ENCODE peak calls at places on chromosomes 4 and X, in eight cellular contexts. P is body of pancreas, B is DND-41, D is lower lobe of right lung, K is heart left ventricle, L is foreskin keratinocyte, E is spleen, C is neural progenitor cell. R is an unnamed sample. For H3K27me3, the result is how much of the 10 kb centered on the place peaks cover.

GRCh38 chr4:60422440-60422839 is 777.7 kb upstream of the ADGRL3 start:
- DNase-seq in L (no peak), D (no peak), E (no peak), P (no peak), B (no peak), C (no peak), K (no peak), R (no peak)

GRCh38 chr4:189021831-189022230 is 882.6 kb downstream of the TRIML1 start:
- DNase-seq in K (no peak), E (no peak), L (no peak), P (no peak), B (no peak), D (no peak), C (peak), R (peak)

GRCh38 chrX:19772306-19772705 is 115.1 kb downstream of the SH3KBP1 start:
- DNase-seq in K (no peak), D (no peak), B (no peak), L (no peak), P (no peak), E (no peak), C (no peak), R (peak)

GRCh38 chrX:137428777-137429564 is 137.0 kb upstream of the ZIC3 start:
- DNase-seq in L (no peak), B (no peak), E (no peak), D (no peak), P (no peak), C (peak), K (no peak), R (no peak)

GRCh38 chr4:186236126-186236525 is 8.8 kb downstream of the KLKB1 start:
- DNase-seq in C (no peak), B (no peak), E (no peak), L (no peak), D (no peak), K (no peak), P (no peak), R (no peak)

GRCh38 chr4:186486172-186486571 is 69.2 kb downstream of the MTNR1A start:
- DNase-seq in C (peak), K (no peak), D (no peak), E (no peak), L (no peak), P (peak), B (no peak), R (peak)

GRCh38 chr4:108559911-108560310 is 60.5 kb upstream of the RPL34 start:
- DNase-seq in D (no peak), L (no peak), K (no peak), B (no peak), P (no peak), C (no peak), E (no peak), R (no peak)

GRCh38 chr4:103994059-103994458 is 274.3 kb upstream of the TACR3 start:
- DNase-seq in D (no peak), B (no peak), E (no peak), L (no peak), C (peak), P (no peak), K (no peak), R (no peak)

GRCh38 chr4:89447543-89447942 is 139.9 kb upstream of the GPRIN3 start:
- DNase-seq in P (no peak), C (no peak), D (no peak), L (peak), K (no peak), E (no peak), B (no peak), R (no peak)

GRCh38 chrX:118350715-118351114 is 4.8 kb downstream of the WDR44 start:
- DNase-seq in K (no peak), P (no peak), C (no peak), B (no peak), L (no peak), E (no peak), D (no peak), R (no peak)

GRCh38 chr4:155569960-155570515 is 96.6 kb upstream of the GUCY1A1 start:
- DNase-seq in P (no peak), E (no peak), C (no peak), B (no peak), D (no peak), L (no peak), K (no peak), R (peak)

GRCh38 chr4:102754044-102754443 is 6.7 kb downstream of the MANBA start:
- DNase-seq in K (no peak), D (no peak), B (no peak), L (no peak), C (no peak), P (no peak), E (no peak), R (no peak)

GRCh38 chr4:73679836-73680235 is 59.6 kb upstream of the RASSF6 start:
- DNase-seq in L (no peak), E (no peak), P (no peak), K (no peak), C (no peak), D (no peak), B (no peak), R (peak)

GRCh38 chr4:16026155-16026761 is 57.6 kb downstream of the PROM1 start:
- DNase-seq in D (no peak), B (peak), P (peak), L (no peak), K (no peak), C (peak), E (no peak), R (peak)

GRCh38 chr4:182194115-182194834 is 48.9 kb upstream of the TENM3 start:
- DNase-seq in L (no peak), C (no peak), P (no peak), K (no peak), E (no peak), D (no peak), B (no peak), R (no peak)

GRCh38 chrX:154515803-154516654 is at the start of gene FAM3A:
- DNase-seq in C (peak), E (peak), K (peak), P (peak), B (peak), D (peak), L (peak), R (peak)

GRCh38 chr4:4854649-4855292 is 4.7 kb upstream of the MSX1 start:
- DNase-seq in D (no peak), C (peak), B (no peak), P (no peak), L (no peak), E (peak), K (peak), R (no peak)

GRCh38 chr4:152032722-152033131 is 271.9 kb upstream of the GATB start:
- DNase-seq in E (no peak), K (no peak), P (no peak), D (no peak), C (no peak), L (no peak), B (no peak), R (peak)

GRCh38 chrX:66015152-66015827 is 24.6 kb downstream of the VSIG4 start:
- DNase-seq in L (no peak), B (peak), C (no peak), E (peak), D (peak), P (no peak), K (peak), R (peak)

GRCh38 chr4:26522478-26522877 is 32.2 kb upstream of the CCKAR start:
- DNase-seq in E (no peak), B (no peak), K (no peak), L (peak), D (no peak), P (no peak), C (no peak), R (no peak)

GRCh38 chrX:143437439-143437838 is 79.8 kb downstream of the SPANXN3 start:
- DNase-seq in E (no peak), K (no peak), D (no peak), B (no peak), P (no peak), C (peak), L (no peak), R (peak)

GRCh38 chr4:57037982-57038604 is 59.4 kb downstream of the POLR2B start:
- DNase-seq in B (peak), C (peak), E (peak), P (peak), L (no peak), K (peak), D (peak), R (peak)

GRCh38 chr4:624705-625590 is at the start of gene PDE6B:
- DNase-seq in C (peak), L (no peak), K (no peak), E (peak), D (no peak), P (no peak), B (no peak), R (no peak)

GRCh38 chrX:68929332-68930150 is 100.7 kb downstream of the EFNB1 start:
- DNase-seq in E (peak), D (no peak), K (peak), L (peak), P (peak), B (no peak), C (no peak), R (peak)

GRCh38 chr4:38242822-38243384 is 282.7 kb downstream of the PTTG2 start:
- DNase-seq in D (no peak), L (no peak), C (no peak), P (no peak), K (no peak), E (no peak), B (no peak), R (no peak)

GRCh38 chrX:68249401-68249831 is 183.9 kb downstream of the OPHN1 start:
- DNase-seq in P (no peak), E (no peak), L (no peak), K (peak), B (no peak), C (no peak), D (no peak), R (no peak)

GRCh38 chr4:93132631-93133030 is 695.9 kb upstream of the ATOH1 start:
- DNase-seq in K (no peak), B (no peak), E (no peak), D (no peak), L (no peak), P (no peak), C (no peak), R (no peak)
- H3K27me3 ChIP-seq in K (under half), B (under half), E (under half), D (under half), L (under half), P (under half), C (under half), R (under half)

GRCh38 chrX:1874899-1875298 is 260.0 kb downstream of the ASMT start:
- DNase-seq in P (no peak), D (no peak), B (no peak), K (no peak), C (no peak), E (no peak), L (no peak), R (no peak)

GRCh38 chrX:1873671-1874070 is 258.8 kb downstream of the ASMT start:
- DNase-seq in D (no peak), C (no peak), K (no peak), B (no peak), L (no peak), P (no peak), E (no peak), R (no peak)

GRCh38 chrX:1874416-1874815 is 259.6 kb downstream of the ASMT start:
- DNase-seq in D (no peak), K (no peak), B (no peak), L (no peak), P (no peak), C (no peak), E (no peak), R (no peak)

GRCh38 chrX:1877780-1878179 is 262.9 kb downstream of the ASMT start:
- DNase-seq in K (no peak), L (no peak), B (no peak), D (no peak), C (peak), E (no peak), P (no peak), R (no peak)

GRCh38 chrX:1876041-1876440 is 261.2 kb downstream of the ASMT start:
- DNase-seq in D (no peak), K (no peak), E (no peak), C (no peak), L (no peak), P (no peak), B (no peak), R (no peak)
- H3K27me3 ChIP-seq in D (under half), K (under half), E (under half), C (under half), L (under half), P (under half), B (under half), R (under half)

GRCh38 chr4:10154241-10154640 is 37.6 kb upstream of the WDR1 start:
- DNase-seq in B (no peak), C (no peak), E (no peak), P (no peak), L (no peak), D (no peak), K (no peak), R (no peak)

GRCh38 chr4:10157478-10158354 is 41.1 kb upstream of the WDR1 start:
- DNase-seq in P (peak), C (peak), D (peak), B (peak), K (peak), L (peak), E (no peak), R (peak)

GRCh38 chr4:10151182-10151581 is 34.6 kb upstream of the WDR1 start:
- DNase-seq in C (no peak), K (no peak), L (no peak), D (no peak), E (no peak), P (no peak), B (no peak), R (no peak)

GRCh38 chr4:10158355-10158942 is 41.9 kb upstream of the WDR1 start:
- DNase-seq in D (no peak), C (no peak), L (no peak), E (no peak), B (no peak), P (peak), K (no peak), R (peak)

DNA sequence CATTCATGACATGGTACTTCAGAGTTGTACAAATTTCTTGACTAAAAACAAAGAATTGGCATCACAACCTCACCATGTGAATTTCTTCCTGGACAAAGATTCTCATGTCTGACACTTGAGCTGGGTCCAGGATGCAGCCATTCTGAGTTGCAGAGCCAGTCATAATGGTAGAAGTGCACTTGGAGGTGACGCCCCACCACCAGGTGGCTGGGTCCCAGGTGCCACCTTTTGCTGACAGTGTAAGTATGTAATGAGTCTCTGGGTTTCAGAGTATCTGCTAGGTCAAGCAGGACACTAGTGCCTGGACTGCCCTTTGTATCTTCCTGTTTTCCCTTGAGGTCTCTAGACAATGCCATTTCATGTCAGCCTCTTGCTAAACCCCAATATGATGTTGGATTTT is 36.6 kb upstream of the WDR1 start:
- DNase-seq in K (no peak), E (no peak), B (no peak), L (no peak), C (no peak), D (no peak), P (no peak), R (no peak)
- H3K27me3 ChIP-seq in K (under half), E (under half), B (under half), L (under half), C (under half), D (under half), P (under half), R (under half)

DNA sequence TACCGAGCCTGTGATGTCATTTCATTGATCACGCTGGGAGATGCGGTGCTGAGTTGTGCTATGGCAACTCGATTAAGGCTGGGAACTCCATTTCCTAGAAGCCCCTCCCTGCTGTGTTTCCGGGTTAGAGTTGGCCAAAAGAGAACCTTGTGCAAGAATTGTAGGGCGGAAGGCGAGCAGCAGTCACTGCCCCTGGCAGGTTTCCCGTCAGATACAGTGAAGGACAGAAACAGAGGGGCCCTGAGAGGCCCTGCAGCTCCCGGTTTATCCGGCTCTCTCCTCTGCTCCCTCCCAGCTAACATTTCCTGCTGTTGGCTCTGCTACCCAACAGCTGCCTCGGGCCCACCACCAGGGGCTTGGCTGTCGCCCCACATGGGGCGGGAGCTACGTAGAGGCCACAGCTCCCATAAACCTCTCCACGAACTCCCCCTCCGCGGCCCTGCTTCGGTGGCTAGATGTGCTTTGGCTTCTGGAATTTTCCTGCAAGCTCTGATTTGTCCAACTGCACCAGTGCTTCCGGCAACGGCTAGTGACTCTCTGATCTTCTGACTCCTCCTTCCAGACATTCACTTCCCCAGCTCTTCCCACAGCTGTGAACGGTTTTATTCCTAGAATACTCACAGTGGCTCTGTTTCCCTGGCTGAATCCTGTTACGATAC is 74.9 kb upstream of the USP9X start:
- DNase-seq in D (peak), P (peak), K (peak), C (peak), E (peak), L (peak), B (no peak), R (peak)
- H3K27me3 ChIP-seq in D (under half), P (under half), K (under half), C (under half), E (under half), L (under half), B (under half), R (under half)

GRCh38 chr4:112514079-112514448 is 1.9 kb downstream of the NEUROG2 start:
- DNase-seq in C (peak), L (no peak), D (no peak), P (no peak), B (no peak), K (no peak), E (no peak), R (no peak)

GRCh38 chr4:112516401-112517066 is 554 bp upstream of the NEUROG2 start:
- DNase-seq in K (no peak), B (no peak), E (no peak), L (no peak), C (peak), D (no peak), P (peak), R (peak)

GRCh38 chr4:112514449-112515277 is 1.3 kb downstream of the NEUROG2 start:
- DNase-seq in K (no peak), B (no peak), L (no peak), D (no peak), P (no peak), C (peak), E (no peak), R (no peak)

GRCh38 chr4:112516076-112516385 is at the start of gene NEUROG2:
- DNase-seq in B (no peak), E (no peak), D (no peak), P (no peak), K (no peak), C (no peak), L (no peak), R (no peak)

GRCh38 chr4:112515278-112516075 is 503 bp downstream of the NEUROG2 start:
- DNase-seq in B (no peak), C (peak), E (no peak), K (no peak), D (no peak), P (peak), L (no peak), R (peak)
- H3K27me3 ChIP-seq in B (under half), C (half or more), E (half or more), K (half or more), D (half or more), P (half or more), L (half or more), R (half or more)

GRCh38 chr4:185005209-185005819 is 13.0 kb upstream of the HELT start:
- DNase-seq in L (no peak), P (peak), C (peak), E (peak), K (peak), D (peak), B (peak), R (peak)
- H3K27me3 ChIP-seq in L (under half), P (under half), C (half or more), E (under half), K (under half), D (under half), B (under half), R (half or more)

R was measured in cardiac muscle cell.